ENCODE peak calls at places on chromosomes 11 and 22, in six cellular contexts. V, O, E, J, F and I are unnamed samples.

GRCh38 chr22:37147186-37147990 is 2.3 kb downstream of the IL2RB start:
- DNase-seq in F (no peak), V (no peak), J (no peak), E (no peak), O (no peak), I (no peak)

GRCh38 chr11:6608011-6608410 is 4.0 kb downstream of the TAF10 start:
- DNase-seq in E (no peak), F (no peak), O (no peak), J (no peak), V (no peak), I (peak; percentile 8)

GRCh38 chr11:130427049-130427388 is 1.4 kb downstream of the ADAMTS8 start:
- DNase-seq in V (no peak), O (no peak), J (no peak), F (no peak), E (no peak), I (no peak)

GRCh38 chr11:117523680-117524079 is 196.0 kb downstream of the CEP164 start:
- DNase-seq in J (no peak), F (no peak), O (no peak), V (no peak), E (no peak), I (no peak)

GRCh38 chr11:69475141-69475865 is 6.2 kb upstream of the LINC01488 start:
- DNase-seq in J (peak; percentile 13), O (no peak), E (no peak), F (no peak), V (no peak), I (no peak)

GRCh38 chr11:66328036-66328306 is 8.3 kb downstream of the RIN1 start:
- DNase-seq in E (peak; percentile 42), V (no peak), O (no peak), J (peak; percentile 23), F (no peak), I (no peak)

GRCh38 chr11:77967753-77968152 is 26.7 kb downstream of the INTS4 start:
- DNase-seq in O (no peak), F (no peak), V (no peak), J (no peak), E (no peak), I (no peak)

GRCh38 chr22:30206964-30207363 is 39.6 kb downstream of the LIF start:
- DNase-seq in J (no peak), E (no peak), F (peak; percentile 67), V (peak; percentile 69), O (no peak), I (peak; percentile 52)

GRCh38 chr11:61539009-61539408 is 30.5 kb downstream of the LRRC10B start:
- DNase-seq in F (no peak), O (no peak), V (peak; percentile 46), J (no peak), E (no peak), I (peak; percentile 70)

GRCh38 chr11:94897330-94897768 is 76.0 kb downstream of the CWC15 start:
- DNase-seq in V (peak; percentile 54), J (peak; percentile 51), F (no peak), E (peak; percentile 47), O (no peak), I (peak; percentile 25)

GRCh38 chr11:71986131-71986530 is 12.6 kb upstream of the IL18BP start:
- DNase-seq in E (no peak), O (no peak), J (no peak), F (no peak), V (no peak), I (no peak)

GRCh38 chr11:11841605-11842425 is at the start of gene USP47:
- DNase-seq in J (peak; percentile 95), F (peak; percentile 92), O (no peak), E (peak; percentile 93), V (peak; percentile 90), I (peak; percentile 88)

GRCh38 chr11:11843642-11844041 is 1.9 kb downstream of the USP47 start:
- DNase-seq in O (no peak), J (no peak), E (no peak), F (no peak), V (no peak), I (no peak)

GRCh38 chr11:11841121-11841604 is 609 bp upstream of the USP47 start:
- DNase-seq in J (peak; percentile 68), V (peak; percentile 49), O (no peak), E (peak; percentile 48), F (no peak), I (peak; percentile 61)

GRCh38 chr11:11843233-11843632 is 1.5 kb downstream of the USP47 start:
- DNase-seq in F (no peak), E (no peak), O (no peak), J (no peak), V (no peak), I (no peak)

DNA sequence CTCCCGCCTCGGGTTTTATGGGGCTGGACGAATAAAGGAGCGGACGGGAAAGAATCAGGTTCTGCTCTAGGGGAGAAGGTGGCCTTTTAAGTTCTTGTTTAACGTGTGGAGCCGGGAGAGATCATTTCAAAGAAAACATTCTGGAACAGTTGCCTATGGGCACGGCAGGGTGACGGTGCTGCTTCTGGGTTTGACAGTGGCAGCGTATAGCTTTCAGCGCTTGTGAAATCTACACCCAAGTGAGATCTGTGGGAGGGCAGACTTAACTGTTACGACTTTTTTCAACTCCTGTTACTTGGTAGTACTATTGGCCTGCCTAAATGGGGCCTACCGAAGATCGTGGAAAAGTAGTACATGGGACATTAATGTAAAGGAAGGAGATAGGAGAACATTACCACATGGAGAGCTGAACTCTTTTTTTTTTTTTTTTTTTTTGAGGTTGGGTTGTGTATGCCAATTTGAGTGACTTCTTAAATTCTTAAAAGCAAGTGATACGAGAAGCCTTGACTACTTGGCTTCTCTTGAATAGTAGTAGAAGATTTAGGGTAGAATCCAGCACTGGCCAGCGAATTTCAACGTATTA is 745 bp downstream of the USP47 start:
- DNase-seq in O (no peak), E (peak; percentile 75), F (peak; percentile 53), J (peak; percentile 49), V (no peak), I (peak; percentile 53)
- TF ChIP-seq POLR2A in O (peak; percentile 42), E (peak; percentile 34), F (no peak), J (no peak), V (no peak), I (peak; percentile 42)

DNA sequence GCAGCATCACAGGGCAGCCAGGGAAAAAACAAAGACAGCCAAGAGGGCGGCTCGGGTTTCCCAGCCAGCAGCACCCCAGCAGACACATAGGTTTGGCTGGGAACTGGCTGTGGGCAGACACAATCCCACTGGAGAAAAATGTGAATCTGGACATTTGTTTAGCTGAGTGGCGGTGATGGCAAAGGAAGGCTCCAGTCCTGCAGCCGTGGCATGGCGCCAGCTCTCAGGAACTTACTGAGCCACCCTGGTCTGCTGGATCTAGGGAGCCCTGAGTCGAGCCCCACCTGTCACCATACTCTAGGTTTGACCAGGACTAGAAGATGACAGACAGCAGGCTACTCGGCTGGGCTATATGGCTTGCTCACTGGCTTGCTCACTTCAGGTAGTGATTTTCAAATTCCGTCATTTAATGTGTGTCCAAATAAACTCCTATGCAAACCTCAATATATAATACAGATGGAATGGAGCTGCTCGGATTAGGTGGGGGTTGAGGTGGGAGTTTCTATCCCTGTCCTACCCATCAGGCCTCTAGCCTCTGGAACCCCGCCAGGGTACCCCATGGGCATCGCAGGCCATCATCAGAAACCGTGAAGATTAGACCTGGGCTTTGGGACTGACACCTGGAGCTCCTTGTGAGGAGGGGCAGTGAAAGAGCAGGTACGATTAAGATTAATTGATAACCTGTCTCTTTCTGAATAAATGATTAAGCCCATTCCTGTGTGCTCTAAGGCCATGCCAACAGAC is 42.6 kb downstream of the GALNT18 start:
- DNase-seq in E (no peak), F (no peak), V (no peak), J (no peak), O (peak; percentile 81), I (no peak)
- H3K27ac ChIP-seq in E (no peak overlapping the region), F (no peak overlapping the region), V (no peak overlapping the region), J (peak overlapping the region; percentile 11), O (no peak overlapping the region), I (no peak overlapping the region)

GRCh38 chr11:27039873-27040272 is 742 bp upstream of the BBOX1 start:
- DNase-seq in J (no peak), E (no peak), V (no peak), O (no peak), F (no peak), I (no peak)
- TF ChIP-seq CTCF in J (no peak), E (no peak), V (no peak), O (no peak), F (no peak), I (no peak)

GRCh38 chr11:1520987-1521349 is 34.4 kb upstream of the MOB2 start:
- DNase-seq in O (no peak), E (no peak), F (no peak), V (no peak), J (peak; percentile 70), I (no peak)

GRCh38 chr11:1520209-1520986 is 33.8 kb upstream of the MOB2 start:
- DNase-seq in E (no peak), F (no peak), V (no peak), J (no peak), O (no peak), I (no peak)

GRCh38 chr11:1523077-1523476 is 36.5 kb upstream of the MOB2 start:
- DNase-seq in E (no peak), F (no peak), O (no peak), V (no peak), J (no peak), I (no peak)

GRCh38 chr11:1522081-1522424 is 35.5 kb upstream of the MOB2 start:
- DNase-seq in V (no peak), E (no peak), O (no peak), F (no peak), J (no peak), I (no peak)

DNA sequence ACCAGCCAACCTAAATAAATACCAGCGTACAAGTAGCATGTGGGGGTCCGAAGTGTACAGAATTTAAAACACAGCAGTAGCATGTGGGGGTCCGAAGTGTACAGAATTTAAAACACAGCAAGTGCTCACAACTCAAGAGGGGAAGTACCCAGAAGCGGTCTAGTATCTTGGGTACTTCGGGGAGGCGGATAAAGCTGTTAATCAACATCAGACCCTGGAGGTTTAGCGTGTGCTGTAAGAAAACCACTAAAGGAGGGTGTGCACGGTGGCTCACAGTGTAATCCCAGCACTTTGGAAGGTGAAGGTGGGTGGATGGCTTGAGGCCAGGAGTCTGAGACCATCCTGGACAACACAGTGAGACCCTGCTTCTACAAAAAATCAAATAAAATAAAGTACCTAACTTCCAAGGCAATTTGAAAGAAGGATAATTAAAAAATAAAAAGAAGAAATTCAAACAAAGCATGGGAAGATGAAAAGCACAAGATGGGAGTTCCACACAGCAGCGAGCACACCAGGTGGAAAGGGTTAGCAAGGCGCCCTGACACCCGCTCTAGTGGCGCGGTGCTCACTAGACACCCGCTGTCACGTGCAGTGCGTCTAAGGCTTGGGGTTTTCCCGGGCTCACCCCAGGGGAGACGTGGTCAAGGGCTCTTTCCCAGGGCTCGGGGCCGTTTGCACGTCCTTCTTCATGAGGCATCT is 35.0 kb upstream of the MOB2 start:
- DNase-seq in F (no peak), J (no peak), V (no peak), O (no peak), E (peak; percentile 34), I (no peak)
- TF ChIP-seq POLR2A in F (no peak), J (no peak), V (no peak), O (no peak), E (no peak), I (no peak)